ENCODE peak calls at places on chromosomes 13 and 19, in seven cellular contexts. I is astrocyte of the hippocampus; V is non-pigmented ciliary epithelial cell; N is left lung; S is stimulated activated CD4-positive, alpha-beta T cell treated with anti-CD3 and anti-CD28 coated beads, Interleukin-1b, Interleukin-23, amount 100 ng/mL, for 1 hour; J is T-helper 9 cell; G is IMR-90. L is an unnamed sample.

GRCh38 chr13:51453959-51454703 is 1.3 kb upstream of the INTS6 start:
- DNase-seq in I (no peak), V (no peak), N (no peak), S (no peak), J (peak; percentile 15), G (peak; percentile 6), L (peak; percentile 58)

GRCh38 chr19:38329651-38330050 is 6.0 kb upstream of the CATSPERG start:
- DNase-seq in I (no peak), V (no peak), N (no peak), S (no peak), J (no peak), G (no peak), L (no peak)

GRCh38 chr19:6664916-6665315 is 5.0 kb downstream of the TNFSF14 start:
- DNase-seq in I (no peak), V (no peak), N (no peak), S (no peak), J (no peak), G (no peak), L (no peak)

GRCh38 chr19:44777715-44778347 is at the start of gene CBLC:
- DNase-seq in I (peak; percentile 42), V (no peak), N (peak; percentile 87), S (no peak), J (no peak), G (no peak), L (no peak)

GRCh38 chr13:113791761-113792160 is 32.7 kb downstream of the TMEM255B start:
- DNase-seq in I (no peak), V (no peak), N (no peak), S (no peak), J (no peak), G (no peak), L (no peak)

GRCh38 chr13:26390203-26390602 is 136.3 kb downstream of the CDK8 start:
- DNase-seq in I (peak; percentile 5), V (no peak), N (no peak), S (no peak), J (no peak), G (no peak), L (no peak)

GRCh38 chr19:5172859-5173577 is 167.6 kb downstream of the PTPRS start:
- DNase-seq in I (peak; percentile 71), V (peak; percentile 97), N (no peak), S (no peak), J (no peak), G (peak; percentile 98), L (peak; percentile 76)

GRCh38 chr13:80436571-80437169 is 95.7 kb upstream of the SPRY2 start:
- DNase-seq in I (peak; percentile 38), V (no peak), N (no peak), S (no peak), J (no peak), G (no peak), L (no peak)

GRCh38 chr13:55577082-55577846 is 1563.5 kb upstream of the PRR20A start:
- DNase-seq in I (no peak), V (no peak), N (no peak), S (no peak), J (no peak), G (no peak), L (no peak)

GRCh38 chr19:2811221-2811722 is 8.4 kb upstream of the ZNF554 start:
- DNase-seq in I (no peak), V (no peak), N (peak; percentile 38), S (no peak), J (no peak), G (no peak), L (no peak)

GRCh38 chr19:45249261-45250033 is 1.6 kb upstream of the MARK4 start:
- DNase-seq in I (no peak), V (no peak), N (no peak), S (no peak), J (no peak), G (no peak), L (no peak)

GRCh38 chr13:112951674-112952371 is 17.2 kb upstream of the MCF2L start:
- DNase-seq in I (no peak), V (no peak), N (no peak), S (no peak), J (no peak), G (no peak), L (no peak)

GRCh38 chr19:3178377-3178972 is at the start of gene S1PR4:
- DNase-seq in I (no peak), V (no peak), N (peak; percentile 86), S (peak; percentile 34), J (peak; percentile 53), G (no peak), L (peak; percentile 35)

GRCh38 chr19:662207-662961 is 630 bp downstream of the RNF126 start:
- DNase-seq in I (peak; percentile 60), V (no peak), N (peak; percentile 91), S (no peak), J (peak; percentile 59), G (peak; percentile 38), L (peak; percentile 36)

L was measured in endothelial cell of umbilical vein.